ENCODE peak calls at places on chromosome 18, in nine cellular contexts. E is HepG2, F is esophagus squamous epithelium, U is A549, H is ovary, C is HCT116, K is Peyer's patch, R is K562, M is tibial nerve. I is an unnamed sample.

GRCh38 chr18:23307567-23308295 is 145.4 kb upstream of the RIOK3 start:
- DNase-seq in K (no peak), R (no peak), M (no peak), F (no peak), H (no peak), C (peak; percentile 16), U (no peak), E (no peak), I (peak; percentile 82)

GRCh38 chr18:36328385-36328858 is 30.9 kb downstream of the FHOD3 start:
- DNase-seq in K (no peak), R (no peak), E (no peak), C (no peak), M (no peak), F (no peak), U (no peak), H (no peak), I (no peak)

GRCh38 chr18:68316636-68317035 is 398.3 kb downstream of the TMX3 start:
- DNase-seq in U (no peak), R (no peak), H (no peak), F (no peak), M (no peak), E (no peak), K (no peak), C (no peak), I (no peak)

GRCh38 chr18:63376493-63377053 is 9.6 kb upstream of the KDSR start:
- DNase-seq in M (no peak), H (no peak), F (no peak), K (no peak), U (no peak), C (no peak), R (no peak), E (no peak), I (no peak)

GRCh38 chr18:60445341-60445740 is 72.8 kb upstream of the MC4R start:
- DNase-seq in C (no peak), H (no peak), M (no peak), U (no peak), F (no peak), E (no peak), K (no peak), R (no peak), I (no peak)

GRCh38 chr18:59024829-59025228 is 114.9 kb upstream of the SEC11C start:
- DNase-seq in E (no peak), R (no peak), C (no peak), M (no peak), K (no peak), U (no peak), F (no peak), H (no peak), I (no peak)

GRCh38 chr18:12679183-12679786 is 21.4 kb upstream of the SPIRE1 start:
- DNase-seq in F (no peak), K (no peak), E (no peak), H (peak; percentile 70), R (no peak), U (no peak), C (no peak), M (peak; percentile 44), I (peak; percentile 79)

GRCh38 chr18:48129621-48130082 is 199.2 kb upstream of the SMAD2 start:
- DNase-seq in E (no peak), M (no peak), R (no peak), F (no peak), U (no peak), C (no peak), H (peak; percentile 63), K (no peak), I (peak; percentile 43)

GRCh38 chr18:43648002-43648401 is 370.7 kb upstream of the SYT4 start:
- DNase-seq in M (no peak), C (no peak), K (no peak), U (no peak), R (no peak), E (no peak), F (no peak), H (no peak), I (no peak)

GRCh38 chr18:80247403-80247916 is at the start of gene PARD6G:
- DNase-seq in R (peak; percentile 95), M (peak; percentile 61), C (peak; percentile 38), H (peak; percentile 92), E (peak; percentile 26), U (peak; percentile 45), F (no peak), K (peak; percentile 81), I (peak; percentile 86)

GRCh38 chr18:74840492-74841167 is 243.0 kb downstream of the ZNF407 start:
- DNase-seq in K (no peak), M (no peak), C (no peak), U (peak; percentile 51), H (no peak), E (peak; percentile 78), R (no peak), F (no peak), I (peak; percentile 64)

GRCh38 chr18:46528037-46528436 is 129.0 kb downstream of the LOXHD1 start:
- DNase-seq in C (no peak), M (no peak), H (no peak), E (no peak), F (no peak), K (no peak), U (no peak), R (no peak), I (no peak)

GRCh38 chr18:3451166-3451988 is 1.4 kb downstream of the TGIF1 start:
- DNase-seq in M (peak; percentile 93), U (peak; percentile 86), R (peak; percentile 89), F (peak; percentile 52), C (no peak), H (peak; percentile 96), K (peak; percentile 95), E (peak; percentile 80), I (peak; percentile 95)

GRCh38 chr18:3448845-3449701 is 899 bp upstream of the TGIF1 start:
- DNase-seq in C (peak; percentile 70), H (peak; percentile 81), K (peak; percentile 90), E (peak; percentile 91), R (peak; percentile 60), U (peak; percentile 86), F (peak; percentile 67), M (peak; percentile 90), I (peak; percentile 96)

GRCh38 chr18:3449702-3450357 is at the start of gene TGIF1:
- DNase-seq in E (peak; percentile 63), R (peak; percentile 87), M (peak; percentile 82), F (peak; percentile 45), C (peak; percentile 70), U (peak; percentile 84), H (peak; percentile 88), K (peak; percentile 88), I (peak; percentile 93)

GRCh38 chr18:3451989-3452749 is 2.2 kb downstream of the TGIF1 start:
- DNase-seq in F (no peak), H (peak; percentile 74), C (no peak), R (peak; percentile 45), U (peak; percentile 71), E (no peak), M (peak; percentile 55), K (peak; percentile 78), I (peak; percentile 88)

DNA sequence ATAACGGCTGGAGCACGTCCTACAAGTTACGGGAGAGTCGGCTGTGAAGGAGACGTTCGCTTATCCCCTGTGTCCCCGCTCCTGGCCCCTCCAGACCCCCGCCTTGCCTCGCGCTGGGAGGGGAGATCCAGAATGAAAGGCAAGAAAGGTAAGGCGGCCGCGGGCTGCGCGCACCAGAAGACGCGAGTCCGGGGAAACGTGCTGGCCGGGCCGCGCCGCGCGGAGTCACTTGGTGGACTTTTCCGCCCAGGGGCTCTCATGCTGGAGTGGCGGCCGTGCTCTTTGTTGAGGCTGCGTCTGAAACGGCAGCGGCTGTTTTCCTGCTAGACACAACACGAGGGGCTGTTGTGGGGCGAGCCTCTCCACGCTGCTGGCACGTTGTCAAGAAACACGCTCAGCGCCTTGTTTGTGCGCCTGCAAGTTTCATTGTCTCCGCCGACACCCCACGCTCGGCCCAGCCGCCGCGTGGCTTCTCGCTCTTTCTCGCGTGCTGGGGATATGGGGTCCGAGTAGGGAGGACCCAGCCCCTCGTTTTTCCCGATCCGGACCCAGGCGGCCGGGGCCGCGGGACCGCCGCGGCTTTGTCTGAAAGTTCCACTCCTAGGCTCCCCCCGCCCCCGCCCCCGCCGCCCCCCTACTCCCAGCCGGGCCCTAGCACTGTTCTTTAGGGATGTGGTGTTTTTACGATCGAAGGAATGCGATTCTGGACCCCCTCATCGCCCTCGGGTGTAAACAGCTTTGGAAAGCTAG is 561 bp downstream of the TGIF1 start:
- DNase-seq in F (peak; percentile 37), M (peak; percentile 72), R (peak; percentile 30), H (peak; percentile 89), U (peak; percentile 72), E (no peak), K (peak; percentile 79), C (no peak), I (peak; percentile 93)
- TF ChIP-seq POLR2A in F (no peak), M (peak; percentile 33), R (no peak), H (peak; percentile 20), U (peak; percentile 3), E (peak; percentile 30), K (peak; percentile 1), C (no peak), I (no peak)

GRCh38 chr18:70293166-70293565 is 4.3 kb downstream of the SOCS6 start:
- DNase-seq in U (no peak), F (no peak), H (no peak), K (no peak), E (no peak), R (no peak), C (no peak), M (no peak), I (no peak)

GRCh38 chr18:70289351-70290330 is 796 bp downstream of the SOCS6 start:
- DNase-seq in C (no peak), M (no peak), H (peak; percentile 62), E (no peak), R (peak; percentile 52), F (no peak), K (peak; percentile 76), U (no peak), I (no peak)

GRCh38 chr18:70292628-70293027 is 3.8 kb downstream of the SOCS6 start:
- DNase-seq in K (no peak), C (no peak), F (no peak), H (no peak), U (no peak), M (no peak), E (no peak), R (no peak), I (no peak)

GRCh38 chr18:70290482-70291294 is 1.8 kb downstream of the SOCS6 start:
- DNase-seq in E (no peak), U (peak; percentile 44), C (no peak), H (no peak), R (no peak), F (no peak), K (no peak), M (no peak), I (no peak)

GRCh38 chr18:70291295-70291574 is 2.4 kb downstream of the SOCS6 start:
- DNase-seq in M (no peak), H (no peak), U (peak; percentile 63), C (no peak), F (no peak), K (no peak), R (no peak), E (no peak), I (no peak)
- H3K4me3 ChIP-seq in M (no peak overlapping the region), H (no peak overlapping the region), U (peak overlapping the region; percentile 89), C (peak overlapping the region; percentile 86), F (no peak overlapping the region), K (no peak overlapping the region), R (no peak overlapping the region), E (peak overlapping the region; percentile 91), I (no peak overlapping the region)

GRCh38 chr18:7414459-7414858 is 152.7 kb upstream of the PTPRM start:
- DNase-seq in C (no peak), H (no peak), F (no peak), U (no peak), E (no peak), M (peak; percentile 49), K (no peak), R (no peak), I (no peak)
- H3K27ac ChIP-seq in C (no peak overlapping the region), H (no peak overlapping the region), F (no peak overlapping the region), U (no peak overlapping the region), E (no peak overlapping the region), M (no peak overlapping the region), K (no peak overlapping the region), R (no peak overlapping the region), I (peak overlapping the region; percentile 32)

GRCh38 chr18:57630002-57630758 is 8.5 kb upstream of the NARS1 start:
- DNase-seq in R (peak; percentile 81), E (peak; percentile 85), H (peak; percentile 97), C (peak; percentile 89), K (peak; percentile 98), F (peak; percentile 92), M (peak; percentile 97), U (peak; percentile 95), I (peak; percentile 99)
- TF ChIP-seq POLR2A in R (no peak), E (no peak), H (peak; percentile 3), C (peak; percentile 63), K (no peak), F (no peak), M (no peak), U (peak; percentile 22), I (no peak)